ENCODE peak calls at places on chromosomes 11 and 22, in six cellular contexts. N, L, C, P, Z and G are unnamed samples. For H3K36me3 and H3K4me1, the result is how much of the 10 kb centered on the place peaks cover.

GRCh38 chr11:72522186-72522585 is 87.9 kb upstream of the CLPB start:
- DNase-seq in P (no peak), Z (no peak), C (no peak), L (no peak), N (no peak), G (no peak)

GRCh38 chr11:86416494-86416893 is 41.8 kb downstream of the CCDC81 start:
- DNase-seq in C (no peak), Z (no peak), N (no peak), L (no peak), P (no peak), G (no peak)

GRCh38 chr11:93585758-93586157 is 42.6 kb upstream of the SMCO4 start:
- DNase-seq in Z (peak), N (peak), P (no peak), L (peak), C (no peak), G (no peak)

GRCh38 chr22:30837531-30837930 is 131.0 kb downstream of the MORC2 start:
- DNase-seq in Z (no peak), C (no peak), L (no peak), N (no peak), P (no peak), G (no peak)

GRCh38 chr11:128908391-128909246 is 17.5 kb downstream of the KCNJ5 start:
- DNase-seq in Z (peak), N (peak), C (no peak), L (peak), P (peak), G (peak)

GRCh38 chr11:118911880-118912741 is 13.6 kb downstream of the BCL9L start:
- DNase-seq in P (peak), N (peak), L (peak), C (peak), Z (peak), G (peak)

GRCh38 chr22:45101828-45102227 is 61.9 kb upstream of the NUP50 start:
- DNase-seq in N (peak), C (peak), L (peak), P (peak), Z (peak), G (no peak)

GRCh38 chr11:21949741-21950413 is 243.0 kb upstream of the ANO5 start:
- DNase-seq in P (no peak), C (no peak), L (no peak), N (peak), Z (no peak), G (no peak)

GRCh38 chr11:97937501-97937900 is 1083.2 kb upstream of the CNTN5 start:
- DNase-seq in P (no peak), Z (peak), N (peak), L (peak), C (no peak), G (no peak)

GRCh38 chr11:1468002-1468401 is 18.6 kb downstream of the MOB2 start:
- DNase-seq in P (no peak), C (no peak), L (no peak), N (no peak), Z (no peak), G (no peak)

GRCh38 chr11:124748100-124748418 is 4.0 kb downstream of the VSIG2 start:
- DNase-seq in Z (no peak), C (no peak), P (no peak), L (no peak), N (no peak), G (no peak)

GRCh38 chr11:14320020-14320419 is 39.0 kb downstream of the RRAS2 start:
- DNase-seq in N (no peak), C (no peak), Z (peak), P (no peak), L (no peak), G (no peak)

GRCh38 chr11:90218606-90219005 is 4.2 kb downstream of the CHORDC1 start:
- DNase-seq in L (no peak), Z (no peak), N (no peak), C (peak), P (no peak), G (no peak)

GRCh38 chr11:3022982-3023381 is 30.9 kb upstream of the NAP1L4 start:
- DNase-seq in L (peak), N (peak), Z (peak), C (no peak), P (no peak), G (no peak)

GRCh38 chr22:44665115-44665514 is 36.9 kb upstream of the PRR5 start:
- DNase-seq in P (no peak), L (peak), N (no peak), Z (no peak), C (peak), G (no peak)

GRCh38 chr22:29308791-29309262 is 2.4 kb downstream of the GAS2L1 start:
- DNase-seq in L (peak), P (no peak), C (peak), Z (peak), N (peak), G (no peak)

GRCh38 chr22:36743591-36744412 is 32.1 kb downstream of the IFT27 start:
- DNase-seq in N (no peak), C (no peak), Z (no peak), P (no peak), L (no peak), G (no peak)

GRCh38 chr11:74443071-74443864 is 24.1 kb downstream of the KCNE3 start:
- DNase-seq in C (peak), L (peak), P (peak), N (peak), Z (no peak), G (no peak)

GRCh38 chr11:67439321-67440228 is 2.1 kb upstream of the PTPRCAP start:
- DNase-seq in C (peak), Z (peak), L (peak), P (no peak), N (peak), G (peak)

GRCh38 chr11:62879554-62879953 is 1.1 kb upstream of the SLC3A2 start:
- DNase-seq in C (peak), N (no peak), P (peak), L (peak), Z (peak), G (no peak)

GRCh38 chr11:95556342-95557151 is 233.0 kb downstream of the FAM76B start:
- DNase-seq in L (peak), P (no peak), Z (peak), N (no peak), C (peak), G (no peak)

GRCh38 chr11:2929880-2930704 is 872 bp upstream of the PHLDA2 start:
- DNase-seq in L (peak), Z (peak), N (peak), C (peak), P (no peak), G (peak)

DNA sequence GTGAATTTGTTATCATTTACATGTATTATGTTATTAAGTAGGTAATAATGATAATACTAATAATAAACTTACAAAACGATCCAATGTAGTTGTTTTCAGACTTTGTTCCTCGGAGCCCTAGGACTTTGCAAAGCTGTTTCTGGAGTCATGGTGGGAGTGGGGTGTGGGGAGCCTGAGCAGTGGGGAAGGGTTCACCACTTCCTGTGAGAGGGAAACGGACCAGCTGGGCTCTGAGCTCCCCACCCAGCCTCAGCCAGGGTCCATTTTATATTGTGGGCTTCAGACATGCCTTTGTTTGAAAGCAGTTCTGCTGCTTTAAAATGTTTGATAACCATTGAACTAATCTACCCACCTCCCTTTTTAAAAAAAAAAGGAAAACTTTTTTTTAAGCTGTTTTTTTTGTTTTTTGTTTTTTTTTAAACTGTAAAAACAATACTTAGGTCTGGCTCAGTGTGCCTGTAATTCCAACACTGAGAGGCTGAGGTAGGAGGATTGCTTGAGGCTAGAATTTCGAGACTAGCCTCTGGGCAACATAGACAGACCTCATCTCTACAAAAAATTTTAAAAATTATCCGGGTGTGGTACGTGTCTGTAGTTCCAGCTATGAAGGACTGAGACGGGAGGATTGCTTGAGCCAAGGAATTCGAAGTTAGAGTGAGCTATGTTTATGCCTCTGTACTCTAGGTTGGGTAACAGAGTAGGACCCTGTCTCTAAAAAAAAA is 7.0 kb downstream of the SERPING1 start:
- DNase-seq in L (no peak), N (no peak), P (no peak), Z (no peak), C (peak), G (no peak)
- H3K4me3 ChIP-seq in L (no peak), N (no peak), P (no peak), Z (no peak), C (no peak), G (no peak)

GRCh38 chr22:23282516-23282915 is 102.2 kb downstream of the BCR start:
- DNase-seq in L (no peak), P (no peak), C (no peak), N (no peak), Z (no peak), G (no peak)

GRCh38 chr22:23281406-23282088 is 101.2 kb downstream of the BCR start:
- DNase-seq in Z (peak), P (peak), L (peak), N (peak), C (peak), G (peak)

GRCh38 chr22:23282089-23282501 is 101.8 kb downstream of the BCR start:
- DNase-seq in L (peak), N (peak), P (peak), C (no peak), Z (peak), G (peak)

GRCh38 chr22:23283591-23284503 is 103.5 kb downstream of the BCR start:
- DNase-seq in N (no peak), Z (no peak), P (no peak), L (peak), C (no peak), G (no peak)

DNA sequence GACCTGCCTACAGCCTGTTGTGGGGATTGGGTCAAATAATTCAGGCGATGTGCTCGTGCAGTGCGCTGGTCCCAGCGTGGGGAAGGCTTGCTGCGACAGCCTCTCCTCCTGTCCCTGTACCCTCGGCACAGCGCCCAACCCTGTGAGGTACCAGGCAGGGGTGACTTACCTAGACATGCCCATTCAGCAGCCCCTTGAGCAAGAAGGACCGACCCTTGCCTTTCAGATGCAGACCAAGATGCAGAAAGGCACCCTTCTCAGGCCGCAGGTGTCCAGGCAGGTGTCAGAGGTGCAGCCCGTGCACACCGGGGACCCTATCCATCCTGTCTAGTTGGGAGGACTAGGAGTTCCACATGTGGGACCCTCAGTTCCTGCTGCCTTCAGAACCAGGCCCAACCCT is 102.7 kb downstream of the BCR start:
- DNase-seq in L (no peak), N (no peak), P (no peak), C (no peak), Z (no peak), G (no peak)
- H3K36me3 ChIP-seq in L (under half), N (under half), P (under half), C (under half), Z (under half), G (half or more)

DNA sequence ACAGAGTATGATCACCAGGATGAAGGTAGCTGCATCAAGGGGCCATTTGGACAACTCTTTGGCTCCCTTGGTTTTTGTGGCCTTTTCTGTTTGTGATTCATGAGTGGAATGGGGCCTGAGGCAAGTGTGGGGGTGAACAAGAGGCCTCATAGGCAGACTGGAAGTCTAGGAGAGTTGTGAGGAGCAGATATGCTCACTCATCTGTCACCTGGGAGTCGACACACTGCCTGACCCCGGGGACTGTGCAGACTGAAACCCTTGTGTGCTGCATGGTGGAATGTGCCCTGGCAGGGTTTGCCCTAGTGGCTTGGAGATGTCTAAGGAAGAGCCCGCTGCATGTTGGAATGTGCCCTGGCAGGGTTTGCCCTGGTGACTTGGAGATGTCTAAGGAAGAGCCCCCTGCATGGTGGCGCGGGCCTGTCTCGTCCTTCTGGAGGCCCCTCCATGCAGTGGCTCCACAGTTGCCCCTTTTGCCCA is 60.0 kb downstream of the MED15 start:
- DNase-seq in Z (peak), N (peak), L (no peak), C (no peak), P (no peak), G (no peak)
- H3K4me1 ChIP-seq in Z (half or more), N (half or more), L (under half), C (under half), P (under half), G (under half)

DNA sequence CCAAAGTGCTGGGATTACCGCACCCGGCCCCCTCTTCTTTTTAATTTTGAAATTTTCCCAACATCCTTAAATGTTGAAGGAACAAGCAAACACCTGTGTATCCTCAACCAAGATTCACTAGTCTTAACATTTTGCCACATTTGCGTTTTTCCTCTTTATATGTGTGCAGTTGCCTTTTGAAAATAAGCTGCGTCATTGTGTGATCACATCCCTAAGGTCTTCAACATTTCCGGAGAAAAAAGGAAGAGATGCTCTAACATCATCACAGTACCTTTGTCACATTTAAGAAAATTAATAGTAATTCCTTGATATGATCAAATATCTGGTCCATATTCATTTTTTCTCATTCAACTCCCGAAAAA is 7.5 kb downstream of the FADS2 start:
- DNase-seq in N (no peak), L (no peak), Z (no peak), P (no peak), C (no peak), G (no peak)
- H3K4me3 ChIP-seq in N (no peak), L (no peak), Z (no peak), P (no peak), C (no peak), G (no peak)